ENCODE peak calls at places on chromosomes 12 and 14, in six cellular contexts. A is mesenchymal stem cell, T is cardiac muscle cell, M is right atrium auricular region, C is K562, W is heart left ventricle. D is an unnamed sample.

GRCh38 chr14:35512765-35513164 is 21.2 kb upstream of the INSM2 start:
- DNase-seq in A (no peak), T (no peak), M (no peak), C (no peak), W (no peak), D (no peak)

GRCh38 chr14:64671591-64671990 is 32.6 kb upstream of the PLEKHG3 start:
- DNase-seq in A (peak; percentile 76), T (peak; percentile 67), M (no peak), C (peak; percentile 50), W (no peak), D (peak; percentile 92)

GRCh38 chr12:117321572-117321971 is 39.9 kb downstream of the NOS1 start:
- DNase-seq in A (no peak), T (no peak), M (no peak), C (no peak), W (no peak), D (no peak)

GRCh38 chr14:70782361-70782760 is 27.0 kb downstream of the MAP3K9 start:
- DNase-seq in A (peak; percentile 9), T (no peak), M (no peak), C (no peak), W (no peak), D (peak; percentile 20)

GRCh38 chr12:1776139-1776975 is 44.0 kb upstream of the LRTM2 start:
- DNase-seq in A (peak; percentile 72), T (no peak), M (no peak), C (no peak), W (no peak), D (peak; percentile 77)

GRCh38 chr12:119687879-119688278 is 19.9 kb downstream of the PRKAB1 start:
- DNase-seq in A (no peak), T (no peak), M (no peak), C (no peak), W (no peak), D (no peak)

GRCh38 chr12:53005215-53005985 is 856 bp upstream of the EIF4B start:
- DNase-seq in A (peak; percentile 22), T (no peak), M (peak; percentile 62), C (peak; percentile 55), W (peak; percentile 20), D (peak; percentile 22)

GRCh38 chr12:53748072-53748840 is 3.5 kb downstream of the CISTR start:
- DNase-seq in A (no peak), T (no peak), M (no peak), C (no peak), W (no peak), D (no peak)

GRCh38 chr12:69671597-69671996 is 27.5 kb downstream of the BEST3 start:
- DNase-seq in A (no peak), T (no peak), M (no peak), C (peak; percentile 51), W (no peak), D (no peak)

GRCh38 chr14:22410497-22410896 is 178.5 kb downstream of the DAD1 start:
- DNase-seq in A (no peak), T (no peak), M (no peak), C (no peak), W (no peak), D (no peak)

GRCh38 chr12:131092911-131093901 is 139.5 kb downstream of the ADGRD1 start:
- DNase-seq in A (no peak), T (no peak), M (no peak), C (no peak), W (peak; percentile 18), D (no peak)

GRCh38 chr12:52125499-52125900 is 46.0 kb downstream of the SMIM41 start:
- DNase-seq in A (no peak), T (no peak), M (peak; percentile 55), C (no peak), W (no peak), D (no peak)

GRCh38 chr14:59343585-59343984 is 121.6 kb downstream of the GPR135 start:
- DNase-seq in A (no peak), T (peak; percentile 47), M (no peak), C (no peak), W (peak; percentile 57), D (no peak)

GRCh38 chr12:26037615-26038180 is 79.2 kb downstream of the RASSF8 start:
- DNase-seq in A (no peak), T (no peak), M (no peak), C (no peak), W (no peak), D (no peak)

GRCh38 chr12:57893460-57894353 is 47.2 kb upstream of the CTDSP2 start:
- DNase-seq in A (peak; percentile 97), T (peak; percentile 85), M (peak; percentile 95), C (peak; percentile 53), W (peak; percentile 92), D (peak; percentile 98)

GRCh38 chr14:64940336-64940910 is 2.1 kb downstream of the GPX2 start:
- DNase-seq in A (no peak), T (no peak), M (no peak), C (no peak), W (no peak), D (no peak)

GRCh38 chr12:4780624-4781023 is 60.4 kb downstream of the GALNT8 start:
- DNase-seq in A (no peak), T (no peak), M (peak; percentile 68), C (no peak), W (no peak), D (no peak)

GRCh38 chr14:61452452-61452851 is 131.1 kb downstream of the PRKCH start:
- DNase-seq in A (no peak), T (no peak), M (no peak), C (no peak), W (no peak), D (no peak)

GRCh38 chr14:32190713-32191112 is 11.1 kb upstream of the RNU6-7 start:
- DNase-seq in A (peak; percentile 59), T (no peak), M (no peak), C (no peak), W (no peak), D (no peak)

GRCh38 chr14:68248481-68249255 is 429.1 kb downstream of the RAD51B start:
- DNase-seq in A (peak; percentile 82), T (peak; percentile 71), M (peak; percentile 61), C (peak; percentile 38), W (no peak), D (peak; percentile 81)

GRCh38 chr12:120539303-120539702 is 5.1 kb downstream of the RNF10 start:
- DNase-seq in A (peak; percentile 28), T (no peak), M (no peak), C (peak; percentile 58), W (no peak), D (peak; percentile 24)

GRCh38 chr14:104280085-104280901 is 141.9 kb downstream of the KIF26A start:
- DNase-seq in A (no peak), T (no peak), M (no peak), C (no peak), W (peak; percentile 12), D (no peak)

GRCh38 chr12:18807714-18808113 is 69.8 kb downstream of the CAPZA3 start:
- DNase-seq in A (no peak), T (no peak), M (no peak), C (no peak), W (no peak), D (no peak)

GRCh38 chr14:67695394-67695949 is at the start of gene RDH11:
- DNase-seq in A (peak; percentile 95), T (peak; percentile 94), M (peak; percentile 92), C (peak; percentile 86), W (peak; percentile 84), D (peak; percentile 98)

GRCh38 chr12:2796187-2796663 is 1.5 kb downstream of the FKBP4 start:
- DNase-seq in A (peak; percentile 18), T (no peak), M (no peak), C (peak; percentile 22), W (no peak), D (no peak)

GRCh38 chr14:50021261-50021660 is 95.1 kb downstream of the VCPKMT start:
- DNase-seq in A (no peak), T (no peak), M (no peak), C (no peak), W (no peak), D (no peak)

GRCh38 chr14:74522740-74523139 is 29.2 kb downstream of the ISCA2 start:
- DNase-seq in A (no peak), T (no peak), M (no peak), C (no peak), W (no peak), D (no peak)

GRCh38 chr12:116492703-116493324 is 66.4 kb upstream of the MAP1LC3B2 start:
- DNase-seq in A (peak; percentile 76), T (no peak), M (no peak), C (peak; percentile 89), W (no peak), D (peak; percentile 59)

GRCh38 chr14:98665019-98665418 is 607.0 kb downstream of the BCL11B start:
- DNase-seq in A (no peak), T (no peak), M (no peak), C (no peak), W (no peak), D (no peak)

GRCh38 chr12:58917699-58918334 is 2.5 kb downstream of the LRIG3 start:
- DNase-seq in A (peak; percentile 26), T (no peak), M (no peak), C (no peak), W (no peak), D (peak; percentile 52)

GRCh38 chr12:52253391-52254179 is 20.5 kb downstream of the KRT7 start:
- DNase-seq in A (no peak), T (no peak), M (no peak), C (no peak), W (no peak), D (no peak)

GRCh38 chr14:53924754-53925153 is 31.9 kb downstream of the BMP4 start:
- DNase-seq in A (peak; percentile 94), T (no peak), M (no peak), C (no peak), W (no peak), D (peak; percentile 82)

GRCh38 chr12:26125451-26126339 is 858 bp upstream of the BHLHE41 start:
- DNase-seq in A (peak; percentile 83), T (peak; percentile 82), M (peak; percentile 85), C (no peak), W (peak; percentile 81), D (peak; percentile 89)

GRCh38 chr14:31777312-31777711 is 216.1 kb downstream of the NUBPL start:
- DNase-seq in A (no peak), T (no peak), M (no peak), C (no peak), W (no peak), D (no peak)

GRCh38 chr14:99143793-99144192 is 128.2 kb downstream of the BCL11B start:
- DNase-seq in A (no peak), T (no peak), M (no peak), C (no peak), W (no peak), D (no peak)

GRCh38 chr14:92819011-92819410 is 24.9 kb downstream of the GOLGA5 start:
- DNase-seq in A (no peak), T (no peak), M (no peak), C (no peak), W (no peak), D (no peak)
- H3K36me3 ChIP-seq in A (peaks cover 31% of the 10 kb centered on the region), T (peaks cover 57% of the 10 kb centered on the region), M (peaks cover 82% of the 10 kb centered on the region), C (peaks cover 46% of the 10 kb centered on the region), W (peaks cover 100% of the 10 kb centered on the region), D (peaks cover 91% of the 10 kb centered on the region)

GRCh38 chr14:89302396-89302950 is 114.6 kb downstream of the FOXN3 start:
- DNase-seq in A (peak; percentile 1), T (no peak), M (no peak), C (no peak), W (no peak), D (no peak)
- H3K4me1 ChIP-seq in A (peaks cover 18% of the 10 kb centered on the region), T (peaks cover 31% of the 10 kb centered on the region), M (peaks cover 49% of the 10 kb centered on the region), C (no peaks in the 10 kb centered on the region), W (peaks cover 51% of the 10 kb centered on the region), D (peaks cover 37% of the 10 kb centered on the region)

GRCh38 chr12:101642115-101643067 is 47.6 kb downstream of the MYBPC1 start:
- DNase-seq in A (no peak), T (peak; percentile 30), M (no peak), C (peak; percentile 55), W (no peak), D (no peak)
- H3K4me3 ChIP-seq in A (peak overlapping the region; percentile 55), T (peak overlapping the region; percentile 1), M (peak overlapping the region; percentile 24), C (peak overlapping the region; percentile 4), W (peak overlapping the region; percentile 18), D (peak overlapping the region; percentile 63)

GRCh38 chr14:75697918-75698317 is 36.9 kb downstream of the TTLL5 start:
- DNase-seq in A (no peak), T (peak; percentile 48), M (no peak), C (no peak), W (no peak), D (no peak)
- H3K36me3 ChIP-seq in A (peaks cover 12% of the 10 kb centered on the region), T (peaks cover 10% of the 10 kb centered on the region), M (peaks cover 18% of the 10 kb centered on the region), C (peaks cover 15% of the 10 kb centered on the region), W (peaks cover 52% of the 10 kb centered on the region), D (peaks cover 36% of the 10 kb centered on the region)